ENCODE peak calls at places on chromosomes 3 and 15, in nine cellular contexts. Q, J, Y, W, Z, G, X, K and F are unnamed samples.

GRCh38 chr15:96333194-96334016 is 2.9 kb downstream of the NR2F2 start:
- DNase-seq in Y (peak; percentile 62), W (peak; percentile 63), X (peak; percentile 49), Z (peak; percentile 88), K (no peak), G (no peak), Q (no peak), J (no peak), F (peak; percentile 14)

GRCh38 chr15:25176616-25176923 is 221.8 kb downstream of the SNRPN start:
- DNase-seq in J (no peak), Z (peak; percentile 19), Q (no peak), K (peak; percentile 46), X (no peak), Y (no peak), W (no peak), G (no peak), F (peak; percentile 7)

GRCh38 chr15:84570164-84570692 is 30.6 kb upstream of the ZSCAN2 start:
- DNase-seq in J (peak; percentile 43), Z (peak; percentile 84), Y (peak; percentile 33), Q (no peak), X (peak; percentile 22), K (peak; percentile 75), G (no peak), W (peak; percentile 72), F (peak; percentile 46)

GRCh38 chr15:99181544-99181943 is 67.8 kb downstream of the TTC23 start:
- DNase-seq in J (no peak), K (no peak), Y (no peak), Z (no peak), X (peak; percentile 50), W (peak; percentile 18), G (no peak), Q (no peak), F (no peak)

GRCh38 chr15:34039506-34040123 is 611 bp upstream of the AVEN start:
- DNase-seq in G (no peak), X (no peak), W (peak; percentile 43), Y (no peak), K (no peak), Q (no peak), J (peak; percentile 36), Z (no peak), F (peak; percentile 48)

GRCh38 chr3:113873814-113874526 is 35.4 kb downstream of the GRAMD1C start:
- DNase-seq in J (no peak), Y (no peak), Q (no peak), X (no peak), W (no peak), G (no peak), K (no peak), Z (no peak), F (no peak)

GRCh38 chr15:101827257-101827656 is 15.3 kb downstream of the OR4F15 start:
- DNase-seq in Z (no peak), W (peak; percentile 67), Y (no peak), X (no peak), K (no peak), Q (peak; percentile 76), G (no peak), J (no peak), F (no peak)

GRCh38 chr3:16810593-16811367 is 74.0 kb upstream of the PLCL2 start:
- DNase-seq in J (no peak), Z (no peak), Y (peak; percentile 8), W (no peak), K (no peak), G (no peak), X (no peak), Q (no peak), F (no peak)

GRCh38 chr15:93041159-93041547 is 47.9 kb downstream of the RGMA start:
- DNase-seq in Z (peak; percentile 43), G (no peak), Q (no peak), W (no peak), J (no peak), X (no peak), Y (no peak), K (peak; percentile 45), F (no peak)

GRCh38 chr3:190089711-190090110 is 31.0 kb downstream of the P3H2 start:
- DNase-seq in J (peak; percentile 73), W (no peak), K (no peak), Z (no peak), Y (no peak), Q (no peak), G (no peak), X (no peak), F (peak; percentile 30)

GRCh38 chr3:100737334-100737733 is 28.0 kb downstream of the TFG start:
- DNase-seq in Q (no peak), X (peak; percentile 57), J (no peak), Y (peak; percentile 68), K (no peak), Z (no peak), G (no peak), W (peak; percentile 49), F (no peak)

GRCh38 chr3:45135959-45136358 is 10.2 kb downstream of the CDCP1 start:
- DNase-seq in Y (no peak), J (no peak), Q (no peak), Z (no peak), K (no peak), X (no peak), W (peak; percentile 42), G (no peak), F (no peak)

GRCh38 chr3:156132313-156132712 is 11.9 kb downstream of the KCNAB1 start:
- DNase-seq in Y (no peak), Z (no peak), W (no peak), X (no peak), J (no peak), G (no peak), K (no peak), Q (no peak), F (no peak)

GRCh38 chr3:156140196-156140595 is 19.8 kb downstream of the KCNAB1 start:
- DNase-seq in Y (no peak), K (no peak), G (no peak), Z (no peak), X (no peak), J (no peak), W (no peak), Q (no peak), F (no peak)

GRCh38 chr3:156131799-156132198 is 11.4 kb downstream of the KCNAB1 start:
- DNase-seq in X (no peak), J (no peak), W (no peak), Z (no peak), Q (no peak), K (no peak), Y (no peak), G (no peak), F (no peak)

GRCh38 chr3:156131241-156131640 is 10.9 kb downstream of the KCNAB1 start:
- DNase-seq in Q (no peak), X (no peak), Z (no peak), W (no peak), G (no peak), K (no peak), Y (no peak), J (no peak), F (no peak)

DNA sequence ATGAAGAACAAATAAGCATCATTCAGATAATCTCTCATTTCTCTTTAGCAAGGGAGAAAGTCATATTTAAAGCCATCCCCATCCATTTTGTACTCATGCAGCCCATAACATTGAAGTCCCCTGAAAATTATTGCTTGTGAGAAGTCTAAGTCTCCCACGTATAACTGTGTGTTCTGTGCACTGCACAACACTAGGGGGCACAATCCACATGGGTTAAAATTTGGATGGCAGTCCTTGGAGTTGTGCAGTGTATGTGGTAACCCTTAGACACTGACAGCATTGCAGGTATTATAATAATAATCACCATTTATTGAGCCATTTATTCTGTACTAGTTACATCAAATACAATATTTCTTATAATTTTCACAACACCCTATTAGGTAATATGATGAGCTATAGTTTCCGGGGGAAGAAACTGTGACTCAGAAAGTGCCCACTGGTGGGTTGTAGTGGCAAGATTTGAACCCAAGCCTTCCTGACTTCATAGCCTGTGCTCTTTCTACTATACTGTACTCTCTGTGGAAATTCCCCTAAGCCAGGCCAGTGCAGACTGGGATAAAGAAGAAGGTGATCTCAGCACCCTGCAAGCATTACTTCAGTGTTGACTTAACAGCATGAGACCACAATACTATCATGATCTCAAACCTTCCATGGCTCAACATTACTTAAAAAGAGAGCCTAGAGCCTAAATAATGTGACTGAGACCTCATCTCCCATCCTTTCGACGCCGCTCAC is 15.7 kb downstream of the KCNAB1 start:
- DNase-seq in Z (no peak), Q (no peak), K (no peak), Y (peak; percentile 23), X (peak; percentile 48), J (no peak), G (no peak), W (no peak), F (no peak)
- TF ChIP-seq CTCF in Z (no peak), Q (peak; percentile 15), K (peak; percentile 22), Y (peak; percentile 55), X (peak; percentile 59), J (peak; percentile 50), G (peak; percentile 32), W (no peak), F (peak; percentile 18)

DNA sequence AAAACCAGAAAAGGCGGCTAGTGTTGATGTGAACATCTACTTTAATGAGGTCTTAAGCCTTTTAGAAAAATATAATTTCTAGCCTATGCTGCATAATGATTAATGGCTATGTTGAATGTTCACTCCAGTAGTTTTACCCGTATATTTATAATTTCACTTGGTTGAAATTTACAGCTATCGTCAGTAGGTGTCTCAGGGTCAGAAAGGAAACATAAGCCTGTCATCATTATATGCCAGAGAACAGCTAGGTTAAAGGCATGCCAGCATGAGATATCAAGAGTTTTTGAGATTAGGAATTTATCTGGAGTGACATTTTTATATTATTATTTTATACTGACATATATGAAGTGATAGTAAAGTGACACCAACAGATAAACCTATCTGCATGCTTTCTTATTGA is 904.1 kb downstream of the OTOL1 start:
- DNase-seq in X (peak; percentile 4), Z (no peak), Y (no peak), J (no peak), Q (no peak), K (no peak), W (peak; percentile 4), G (no peak), F (no peak)
- TF ChIP-seq CTCF in X (no peak), Z (no peak), Y (no peak), J (no peak), Q (no peak), K (peak; percentile 20), W (no peak), G (no peak), F (no peak)

GRCh38 chr3:81339040-81339845 is 422.2 kb downstream of the GBE1 start:
- DNase-seq in J (no peak), W (peak; percentile 11), Z (no peak), X (peak; percentile 12), Y (peak; percentile 11), G (no peak), K (no peak), Q (no peak), F (peak; percentile 27)
- TF ChIP-seq CTCF in J (peak; percentile 50), W (peak; percentile 56), Z (peak; percentile 25), X (peak; percentile 62), Y (peak; percentile 64), G (peak; percentile 57), K (peak; percentile 83), Q (peak; percentile 54), F (no peak)

DNA sequence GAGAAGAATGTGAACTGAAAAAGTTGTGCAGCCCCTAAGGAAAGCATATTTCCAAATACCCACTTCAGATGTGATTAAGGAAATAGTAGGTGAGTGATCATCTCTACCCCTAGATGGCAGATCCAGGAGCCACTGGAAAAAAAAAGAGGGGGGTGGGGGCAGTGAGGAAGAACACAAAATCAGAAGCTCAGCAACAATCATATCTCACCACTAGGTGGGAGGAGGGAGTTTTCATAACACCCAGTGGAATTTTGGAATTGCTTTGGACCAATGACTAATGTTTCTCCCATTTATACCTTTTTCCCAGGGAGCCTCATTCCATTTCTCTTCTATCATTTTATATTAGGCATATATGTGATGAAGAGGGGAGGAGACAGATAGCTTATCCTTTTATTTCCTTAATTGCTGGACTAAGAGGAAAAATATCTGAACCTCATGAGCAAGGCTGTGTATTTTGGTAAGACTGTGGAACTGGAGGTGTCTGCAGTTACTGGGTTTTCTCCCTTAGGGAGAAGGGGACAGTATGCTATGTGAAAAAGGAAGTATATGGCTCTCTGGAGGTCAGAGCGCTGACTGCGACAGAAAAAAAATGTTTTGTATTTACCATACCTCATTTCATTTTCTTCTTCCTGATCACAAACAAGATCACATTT is 363.4 kb downstream of the GAP43 start:
- DNase-seq in G (no peak), K (no peak), W (peak; percentile 43), Z (no peak), Y (peak; percentile 47), Q (no peak), X (peak; percentile 65), J (no peak), F (no peak)
- TF ChIP-seq CTCF in G (peak; percentile 34), K (peak; percentile 61), W (peak; percentile 19), Z (no peak), Y (peak; percentile 50), Q (peak; percentile 40), X (peak; percentile 52), J (peak; percentile 40), F (no peak)